ENCODE peak calls at places on chromosome 18, in four cellular contexts. D is anterior cingulate cortex, S is SJCRH30, O is astrocyte. A is an unnamed sample.

GRCh38 chr18:48835745-48836191 is 115.0 kb downstream of the SMAD7 start:
- DNase-seq in O (no peak), D (no peak), S (no peak), A (no peak)

GRCh38 chr18:75170022-75170789 is 38.7 kb downstream of the PTGR3 start:
- DNase-seq in O (no peak), D (no peak), S (no peak), A (no peak)

GRCh38 chr18:32815881-32816280 is 43.1 kb upstream of the KLHL14 start:
- DNase-seq in D (no peak), S (no peak), O (no peak), A (no peak)

GRCh38 chr18:60981651-60982050 is 351.6 kb upstream of the CDH20 start:
- DNase-seq in O (peak), D (no peak), S (no peak), A (no peak)

GRCh38 chr18:60982296-60982695 is 350.9 kb upstream of the CDH20 start:
- DNase-seq in O (no peak), D (no peak), S (no peak), A (no peak)

GRCh38 chr18:69968073-69968472 is 20.4 kb upstream of the CD226 start:
- DNase-seq in S (peak), O (no peak), D (no peak), A (no peak)

GRCh38 chr18:77057043-77057442 is 75.5 kb downstream of the MBP start:
- DNase-seq in S (peak), D (no peak), O (no peak), A (no peak)

GRCh38 chr18:48943736-48944527 is 6.8 kb downstream of the SMAD7 start:
- DNase-seq in S (no peak), D (no peak), O (no peak), A (no peak)

GRCh38 chr18:8045890-8046289 is 478.8 kb downstream of the PTPRM start:
- DNase-seq in S (no peak), D (no peak), O (no peak), A (no peak)

GRCh38 chr18:33558529-33558928 is 19.5 kb upstream of the ASXL3 start:
- DNase-seq in S (no peak), O (no peak), D (no peak), A (no peak)

GRCh38 chr18:55743133-55743532 is 155.1 kb upstream of the TCF4 start:
- DNase-seq in D (no peak), S (no peak), O (peak), A (no peak)

GRCh38 chr18:49340446-49340845 is 120.0 kb downstream of the DYM start:
- DNase-seq in D (no peak), S (no peak), O (peak), A (no peak)

GRCh38 chr18:14907420-14907819 is 159.4 kb downstream of the ANKRD30B start:
- DNase-seq in D (no peak), O (no peak), S (no peak), A (no peak)